ENCODE peak calls at places on chromosomes 5 and 9, in seven cellular contexts. E is activated CD4-positive, alpha-beta T cell treated with anti-CD3 and anti-CD28 coated beads, Interleukin-2, amount 10 ng/mL, durations not matched to agents 7 days and 5 days; Z is activated CD8-positive, alpha-beta memory T cell treated with anti-CD3 and anti-CD28 coated beads for 24 hours; G is PC-9; K is HEK293T; A is activated naive CD4-positive, alpha-beta T cell treated with anti-CD3 and anti-CD28 coated beads for 36 hours; H is T-helper 17 cell. T is an unnamed sample.

GRCh38 chr9:16680965-16681658 is 189.4 kb downstream of the BNC2 start:
- DNase-seq in Z (no peak), G (no peak), H (no peak), A (no peak), E (no peak), K (no peak), T (peak; percentile 70)

GRCh38 chr5:179792612-179793469 is 945 bp upstream of the LTC4S start:
- DNase-seq in H (no peak), A (no peak), K (no peak), E (no peak), Z (no peak), G (no peak), T (no peak)

GRCh38 chr5:90519081-90519480 is 10.3 kb downstream of the LYSMD3 start:
- DNase-seq in A (no peak), K (no peak), Z (no peak), E (no peak), G (no peak), H (no peak), T (no peak)

GRCh38 chr5:149857499-149857898 is 87.1 kb downstream of the PDE6A start:
- DNase-seq in G (peak; percentile 85), Z (no peak), K (no peak), A (no peak), H (no peak), E (no peak), T (no peak)

GRCh38 chr9:109164040-109164439 is 3.0 kb downstream of the FRRS1L start:
- DNase-seq in G (no peak), Z (no peak), H (no peak), A (no peak), K (no peak), E (no peak), T (no peak)

GRCh38 chr5:95892784-95893354 is 68.8 kb downstream of the ELL2 start:
- DNase-seq in H (no peak), A (peak; percentile 53), K (peak; percentile 44), E (peak; percentile 45), Z (no peak), G (peak; percentile 37), T (peak; percentile 65)

GRCh38 chr5:75055727-75056144 is 3.4 kb upstream of the GCNT4 start:
- DNase-seq in H (no peak), A (no peak), G (peak; percentile 31), Z (no peak), E (no peak), K (no peak), T (peak; percentile 36)

GRCh38 chr5:113520429-113520828 is 6.9 kb downstream of the YTHDC2 start:
- DNase-seq in A (peak; percentile 46), K (no peak), H (no peak), G (no peak), Z (no peak), E (no peak), T (peak; percentile 78)

GRCh38 chr5:143682221-143682620 is 129.7 kb upstream of the HMHB1 start:
- DNase-seq in E (no peak), H (no peak), A (no peak), G (no peak), Z (no peak), K (no peak), T (peak; percentile 27)

GRCh38 chr5:153404747-153405146 is 85.7 kb upstream of the GRIA1 start:
- DNase-seq in K (no peak), H (no peak), Z (no peak), A (no peak), E (no peak), G (no peak), T (no peak)

GRCh38 chr5:53726121-53726520 is 165.7 kb downstream of the NDUFS4 start:
- DNase-seq in E (no peak), A (no peak), H (no peak), G (no peak), K (no peak), Z (no peak), T (no peak)

GRCh38 chr5:96714951-96715451 is 52.8 kb downstream of the CAST start:
- DNase-seq in K (no peak), Z (no peak), E (peak; percentile 17), G (peak; percentile 48), A (peak; percentile 48), H (peak; percentile 19), T (peak; percentile 94)

GRCh38 chr9:110875275-110875674 is 163.0 kb downstream of the LPAR1 start:
- DNase-seq in E (no peak), Z (no peak), H (no peak), A (peak; percentile 6), K (no peak), G (no peak), T (no peak)

GRCh38 chr9:90502134-90502533 is 140.5 kb downstream of the DIRAS2 start:
- DNase-seq in Z (no peak), G (no peak), H (no peak), K (no peak), A (no peak), E (no peak), T (no peak)

GRCh38 chr5:24598926-24599325 is 45.9 kb downstream of the CDH10 start:
- DNase-seq in A (no peak), Z (no peak), G (no peak), K (no peak), E (no peak), H (no peak), T (no peak)

GRCh38 chr5:122153774-122154173 is 24.4 kb downstream of the ZNF474 start:
- DNase-seq in K (no peak), A (no peak), H (no peak), E (no peak), G (no peak), Z (no peak), T (no peak)

GRCh38 chr9:119902611-119903010 is 533.4 kb upstream of the BRINP1 start:
- DNase-seq in K (no peak), H (no peak), Z (no peak), G (no peak), A (no peak), E (no peak), T (no peak)

GRCh38 chr5:124773291-124774001 is 27.0 kb upstream of the ZNF608 start:
- DNase-seq in K (no peak), A (no peak), G (no peak), H (no peak), Z (no peak), E (no peak), T (no peak)

GRCh38 chr5:66284588-66285342 is 140.7 kb downstream of the SREK1 start:
- DNase-seq in E (no peak), K (no peak), H (no peak), Z (no peak), A (no peak), G (no peak), T (no peak)

GRCh38 chr5:17020586-17021362 is 84.7 kb upstream of the MYO10 start:
- DNase-seq in Z (no peak), G (no peak), H (no peak), K (no peak), E (no peak), A (no peak), T (no peak)

GRCh38 chr5:175060264-175060663 is 335.9 kb downstream of the MSX2 start:
- DNase-seq in Z (no peak), K (no peak), H (no peak), E (no peak), A (peak; percentile 8), G (no peak), T (no peak)

GRCh38 chr5:119322312-119322947 is 33.4 kb upstream of the TNFAIP8 start:
- DNase-seq in G (peak; percentile 47), Z (peak; percentile 61), K (no peak), E (no peak), A (no peak), H (no peak), T (no peak)

GRCh38 chr5:134247411-134247810 is 21.5 kb upstream of the PPP2CA start:
- DNase-seq in H (no peak), A (no peak), Z (no peak), K (no peak), G (peak; percentile 10), E (no peak), T (peak; percentile 93)

GRCh38 chr5:31638748-31639418 is at the start of gene PDZD2:
- DNase-seq in Z (peak; percentile 91), G (peak; percentile 72), A (peak; percentile 77), E (peak; percentile 61), H (peak; percentile 64), K (peak; percentile 79), T (peak; percentile 65)

GRCh38 chr5:108681079-108681921 is 66.4 kb upstream of the FER start:
- DNase-seq in H (peak; percentile 6), A (peak; percentile 48), Z (no peak), E (peak; percentile 22), G (peak; percentile 33), K (peak; percentile 46), T (peak; percentile 87)

GRCh38 chr9:22382331-22382730 is 64.3 kb upstream of the DMRTA1 start:
- DNase-seq in Z (no peak), H (no peak), E (no peak), K (no peak), G (no peak), A (no peak), T (no peak)

GRCh38 chr9:68462004-68462775 is 78.5 kb downstream of the TMEM252 start:
- DNase-seq in K (no peak), H (no peak), A (no peak), G (no peak), E (no peak), Z (no peak), T (no peak)

GRCh38 chr5:175700991-175701390 is 43.1 kb downstream of the HRH2 start:
- DNase-seq in Z (no peak), H (no peak), G (no peak), E (no peak), A (no peak), K (peak; percentile 41), T (no peak)

GRCh38 chr5:158267228-158267627 is 408.3 kb upstream of the CLINT1 start:
- DNase-seq in Z (no peak), E (no peak), G (no peak), K (no peak), H (no peak), A (no peak), T (no peak)

GRCh38 chr9:113302792-113303418 is at the start of gene RNF183:
- DNase-seq in H (no peak), K (no peak), G (no peak), E (no peak), Z (no peak), A (no peak), T (no peak)

GRCh38 chr5:68848086-68848485 is 245.7 kb upstream of the SLC30A5 start:
- DNase-seq in G (no peak), H (no peak), K (no peak), Z (no peak), A (no peak), E (no peak), T (peak; percentile 78)